ENCODE peak calls at places on chromosomes 4 and X, in four cellular contexts. E, I, J and D are unnamed samples.

GRCh38 chr4:184248216-184248615 is 30.5 kb upstream of the ENPP6 start:
- DNase-seq in E (no peak), I (no peak), J (no peak), D (no peak)

GRCh38 chrX:138928737-138929459 is 217.4 kb upstream of the FGF13 start:
- DNase-seq in E (no peak), I (no peak), J (no peak), D (no peak)

GRCh38 chr4:2082118-2082517 is 23.0 kb downstream of the NAT8L start:
- DNase-seq in E (no peak), I (no peak), J (no peak), D (no peak)

GRCh38 chr4:56656346-56656643 is 24.8 kb downstream of the HOPX start:
- DNase-seq in E (peak), I (peak), J (no peak), D (no peak)

GRCh38 chr4:31037714-31038113 is 317.5 kb downstream of the PCDH7 start:
- DNase-seq in E (no peak), I (no peak), J (no peak), D (no peak)

GRCh38 chrX:10111364-10112148 is 45.2 kb upstream of the CLCN4 start:
- DNase-seq in E (peak), I (no peak), J (no peak), D (no peak)

GRCh38 chr4:48141048-48141447 is 7.0 kb upstream of the TXK start:
- DNase-seq in E (no peak), I (no peak), J (no peak), D (peak)

GRCh38 chrX:2325076-2325784 is 175.5 kb downstream of the DHRSX start:
- DNase-seq in E (no peak), I (peak), J (no peak), D (peak)

GRCh38 chr4:41339812-41340809 is 83.4 kb downstream of the UCHL1 start:
- DNase-seq in E (no peak), I (no peak), J (no peak), D (peak)

GRCh38 chr4:184273166-184274147 is 55.8 kb upstream of the ENPP6 start:
- DNase-seq in E (peak), I (no peak), J (no peak), D (no peak)

GRCh38 chr4:152033621-152034020 is 272.8 kb upstream of the GATB start:
- DNase-seq in E (no peak), I (no peak), J (no peak), D (no peak)